ENCODE peak calls at places on chromosomes 6 and 20, in six cellular contexts. One of them, this sample, is unnamed.

GRCh38 chr6:152087701-152088100 is 280.2 kb downstream of the ESR1 start:
- DNase-seq in Panc1: no peak
- DNase-seq in astrocyte of the spinal cord: no peak
- DNase-seq in endothelial cell of umbilical vein: no peak
- DNase-seq in BJ: no peak
- DNase-seq in right lobe of liver: no peak
- DNase-seq in this sample: no peak

GRCh38 chr20:326645-327031 is 1.3 kb downstream of the SOX12 start:
- DNase-seq in astrocyte of the spinal cord: no peak
- DNase-seq in Panc1: no peak
- DNase-seq in endothelial cell of umbilical vein: peak; percentile 41
- DNase-seq in BJ: no peak
- DNase-seq in right lobe of liver: peak; percentile 48
- DNase-seq in this sample: no peak

GRCh38 chr20:33175123-33175522 is 7.2 kb downstream of the BPIFA2 start:
- DNase-seq in endothelial cell of umbilical vein: no peak
- DNase-seq in right lobe of liver: no peak
- DNase-seq in BJ: no peak
- DNase-seq in astrocyte of the spinal cord: no peak
- DNase-seq in Panc1: no peak
- DNase-seq in this sample: no peak

GRCh38 chr6:167474725-167475124 is 149.8 kb downstream of the TTLL2 start:
- DNase-seq in astrocyte of the spinal cord: no peak
- DNase-seq in Panc1: no peak
- DNase-seq in BJ: no peak
- DNase-seq in right lobe of liver: no peak
- DNase-seq in endothelial cell of umbilical vein: no peak
- DNase-seq in this sample: no peak

GRCh38 chr6:1136415-1136774 is 175.5 kb upstream of the FOXQ1 start:
- DNase-seq in astrocyte of the spinal cord: peak; percentile 76
- DNase-seq in BJ: no peak
- DNase-seq in right lobe of liver: peak; percentile 43
- DNase-seq in Panc1: no peak
- DNase-seq in endothelial cell of umbilical vein: no peak
- DNase-seq in this sample: peak; percentile 72

GRCh38 chr20:25273541-25274358 is 25.9 kb downstream of the PYGB start:
- DNase-seq in endothelial cell of umbilical vein: no peak
- DNase-seq in astrocyte of the spinal cord: no peak
- DNase-seq in right lobe of liver: no peak
- DNase-seq in BJ: no peak
- DNase-seq in Panc1: no peak
- DNase-seq in this sample: no peak

GRCh38 chr6:113818528-113818927 is 38.6 kb upstream of the MARCKS start:
- DNase-seq in Panc1: no peak
- DNase-seq in BJ: no peak
- DNase-seq in right lobe of liver: no peak
- DNase-seq in astrocyte of the spinal cord: no peak
- DNase-seq in endothelial cell of umbilical vein: no peak
- DNase-seq in this sample: no peak

GRCh38 chr6:142784344-142784743 is 160.6 kb downstream of the HIVEP2 start:
- DNase-seq in astrocyte of the spinal cord: no peak
- DNase-seq in right lobe of liver: no peak
- DNase-seq in Panc1: no peak
- DNase-seq in endothelial cell of umbilical vein: no peak
- DNase-seq in BJ: no peak
- DNase-seq in this sample: no peak

GRCh38 chr20:49385471-49385870 is 97.0 kb downstream of the KCNB1 start:
- DNase-seq in astrocyte of the spinal cord: peak; percentile 22
- DNase-seq in endothelial cell of umbilical vein: peak; percentile 29
- DNase-seq in right lobe of liver: no peak
- DNase-seq in Panc1: no peak
- DNase-seq in BJ: no peak
- DNase-seq in this sample: peak; percentile 33

GRCh38 chr6:131022691-131023090 is 40.4 kb downstream of the EPB41L2 start:
- DNase-seq in astrocyte of the spinal cord: no peak
- DNase-seq in right lobe of liver: no peak
- DNase-seq in endothelial cell of umbilical vein: no peak
- DNase-seq in BJ: no peak
- DNase-seq in Panc1: no peak
- DNase-seq in this sample: no peak

GRCh38 chr20:34233687-34234086 is 7.5 kb upstream of the ASIP start:
- DNase-seq in right lobe of liver: no peak
- DNase-seq in Panc1: no peak
- DNase-seq in endothelial cell of umbilical vein: no peak
- DNase-seq in astrocyte of the spinal cord: no peak
- DNase-seq in BJ: no peak
- DNase-seq in this sample: no peak

GRCh38 chr6:127477648-127478047 is 18.5 kb upstream of the KIAA0408 start:
- DNase-seq in right lobe of liver: no peak
- DNase-seq in endothelial cell of umbilical vein: no peak
- DNase-seq in astrocyte of the spinal cord: no peak
- DNase-seq in Panc1: no peak
- DNase-seq in BJ: no peak
- DNase-seq in this sample: no peak

GRCh38 chr6:167968091-167968490 is 29.4 kb upstream of the KIF25 start:
- DNase-seq in Panc1: no peak
- DNase-seq in right lobe of liver: no peak
- DNase-seq in BJ: no peak
- DNase-seq in endothelial cell of umbilical vein: no peak
- DNase-seq in astrocyte of the spinal cord: no peak
- DNase-seq in this sample: no peak

GRCh38 chr6:77650098-77650663 is 2.7 kb upstream of the MEI4 start:
- DNase-seq in right lobe of liver: peak; percentile 66
- DNase-seq in BJ: no peak
- DNase-seq in Panc1: peak; percentile 4
- DNase-seq in astrocyte of the spinal cord: peak; percentile 15
- DNase-seq in endothelial cell of umbilical vein: peak; percentile 24
- DNase-seq in this sample: no peak

GRCh38 chr6:96066376-96066775 is 50.6 kb downstream of the FUT9 start:
- DNase-seq in Panc1: no peak
- DNase-seq in astrocyte of the spinal cord: no peak
- DNase-seq in right lobe of liver: no peak
- DNase-seq in endothelial cell of umbilical vein: no peak
- DNase-seq in BJ: no peak
- DNase-seq in this sample: no peak

GRCh38 chr20:63691711-63692435 is 4.6 kb upstream of the TNFRSF6B start:
- DNase-seq in endothelial cell of umbilical vein: no peak
- DNase-seq in astrocyte of the spinal cord: no peak
- DNase-seq in BJ: no peak
- DNase-seq in Panc1: no peak
- DNase-seq in right lobe of liver: peak; percentile 23
- DNase-seq in this sample: no peak

GRCh38 chr20:57425150-57426013 is 34.2 kb downstream of the RBM38 start:
- DNase-seq in right lobe of liver: no peak
- DNase-seq in Panc1: no peak
- DNase-seq in endothelial cell of umbilical vein: no peak
- DNase-seq in BJ: no peak
- DNase-seq in astrocyte of the spinal cord: no peak
- DNase-seq in this sample: no peak

GRCh38 chr20:31517373-31517772 is 3.1 kb downstream of the HM13 start:
- DNase-seq in Panc1: no peak
- DNase-seq in BJ: no peak
- DNase-seq in astrocyte of the spinal cord: peak; percentile 47
- DNase-seq in endothelial cell of umbilical vein: peak; percentile 69
- DNase-seq in right lobe of liver: peak; percentile 61
- DNase-seq in this sample: peak; percentile 59

GRCh38 chr6:20630617-20631448 is 96.6 kb downstream of the CDKAL1 start:
- DNase-seq in right lobe of liver: no peak
- DNase-seq in Panc1: no peak
- DNase-seq in endothelial cell of umbilical vein: no peak
- DNase-seq in astrocyte of the spinal cord: no peak
- DNase-seq in BJ: no peak
- DNase-seq in this sample: no peak

GRCh38 chr20:6654490-6655247 is 112.8 kb upstream of the BMP2 start:
- DNase-seq in astrocyte of the spinal cord: peak; percentile 26
- DNase-seq in Panc1: no peak
- DNase-seq in right lobe of liver: no peak
- DNase-seq in endothelial cell of umbilical vein: no peak
- DNase-seq in BJ: no peak
- DNase-seq in this sample: no peak

GRCh38 chr6:1893470-1894130 is 283.9 kb downstream of the FOXC1 start:
- DNase-seq in astrocyte of the spinal cord: no peak
- DNase-seq in right lobe of liver: no peak
- DNase-seq in BJ: no peak
- DNase-seq in endothelial cell of umbilical vein: no peak
- DNase-seq in Panc1: no peak
- DNase-seq in this sample: no peak

GRCh38 chr6:72953901-72954494 is 271.3 kb downstream of the KHDC1L start:
- DNase-seq in Panc1: no peak
- DNase-seq in astrocyte of the spinal cord: peak; percentile 67
- DNase-seq in BJ: no peak
- DNase-seq in endothelial cell of umbilical vein: peak; percentile 66
- DNase-seq in right lobe of liver: no peak
- DNase-seq in this sample: no peak

DNA sequence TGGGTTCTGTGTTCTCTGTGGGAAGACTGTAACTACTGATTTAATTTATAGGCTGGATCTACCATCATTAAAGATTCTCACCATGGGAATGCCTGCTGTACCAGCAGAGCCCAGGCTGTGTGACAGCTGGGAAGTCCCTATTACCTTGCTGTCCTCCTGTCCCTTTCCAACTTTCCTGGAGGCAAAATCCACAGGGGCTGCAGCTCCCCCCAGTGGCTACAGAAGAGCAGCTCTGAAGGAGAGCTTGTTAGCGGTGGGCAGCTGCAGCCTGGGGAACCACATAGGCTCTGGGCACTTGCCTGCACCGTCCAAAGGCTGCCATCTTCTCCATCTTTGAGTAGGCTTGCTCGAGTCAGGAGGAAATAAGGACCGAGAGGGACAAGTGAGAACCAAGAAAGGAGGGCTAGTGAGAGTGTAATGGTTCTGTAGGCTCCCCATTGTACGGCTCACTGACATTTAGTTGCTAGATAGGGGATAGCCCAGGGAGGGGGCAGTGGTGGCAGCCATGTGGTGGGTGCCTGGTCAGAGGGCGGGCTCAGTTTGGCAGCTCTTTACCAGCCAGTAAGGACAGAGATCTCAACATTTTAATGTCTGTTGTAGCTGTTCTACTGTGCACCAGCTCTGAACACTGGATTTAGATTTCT is 155.1 kb upstream of the MLIP start:
- DNase-seq in right lobe of liver: peak; percentile 71
- DNase-seq in astrocyte of the spinal cord: peak; percentile 48
- DNase-seq in endothelial cell of umbilical vein: peak; percentile 83
- DNase-seq in Panc1: peak; percentile 43
- DNase-seq in BJ: no peak
- DNase-seq in this sample: peak; percentile 60
- TF ChIP-seq CTCF in right lobe of liver: peak; percentile 36
- TF ChIP-seq CTCF in astrocyte of the spinal cord: peak; percentile 77
- TF ChIP-seq CTCF in endothelial cell of umbilical vein: peak; percentile 62
- TF ChIP-seq CTCF in Panc1: peak; percentile 89
- TF ChIP-seq CTCF in BJ: peak; percentile 94
- TF ChIP-seq CTCF in this sample: peak; percentile 90

DNA sequence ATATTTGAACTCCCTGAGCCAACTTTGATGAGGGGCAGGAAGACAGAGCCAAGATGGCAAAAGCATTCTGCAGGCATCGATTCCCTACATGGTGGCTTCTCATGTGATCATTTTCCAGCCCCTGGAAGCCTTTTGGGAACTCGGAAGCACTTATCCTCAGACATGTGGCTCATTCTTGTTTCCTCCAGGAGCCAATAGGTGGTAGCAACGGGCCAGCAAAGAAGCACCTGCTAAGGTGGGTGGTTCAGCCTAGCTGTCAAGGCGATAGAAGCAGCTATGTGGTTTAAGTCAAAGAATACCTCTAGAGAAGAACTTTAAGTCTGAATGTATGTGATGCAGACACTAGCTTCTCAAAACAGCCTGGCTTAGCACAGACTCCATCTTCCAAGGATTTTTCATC is 64.9 kb upstream of the PAX1 start:
- DNase-seq in BJ: no peak
- DNase-seq in endothelial cell of umbilical vein: no peak
- DNase-seq in right lobe of liver: no peak
- DNase-seq in Panc1: no peak
- DNase-seq in astrocyte of the spinal cord: no peak
- DNase-seq in this sample: no peak
- TF ChIP-seq CTCF in BJ: no peak
- TF ChIP-seq CTCF in endothelial cell of umbilical vein: no peak
- TF ChIP-seq CTCF in right lobe of liver: no peak
- TF ChIP-seq CTCF in Panc1: peak; percentile 49
- TF ChIP-seq CTCF in astrocyte of the spinal cord: no peak
- TF ChIP-seq CTCF in this sample: no peak

GRCh38 chr20:46332373-46333135 is 24.3 kb upstream of the CDH22 start:
- DNase-seq in Panc1: no peak
- DNase-seq in endothelial cell of umbilical vein: no peak
- DNase-seq in astrocyte of the spinal cord: no peak
- DNase-seq in BJ: no peak
- DNase-seq in right lobe of liver: no peak
- DNase-seq in this sample: no peak
- TF ChIP-seq CTCF in Panc1: no peak
- TF ChIP-seq CTCF in endothelial cell of umbilical vein: no peak
- TF ChIP-seq CTCF in astrocyte of the spinal cord: no peak
- TF ChIP-seq CTCF in BJ: no peak
- TF ChIP-seq CTCF in right lobe of liver: no peak
- TF ChIP-seq CTCF in this sample: no peak

GRCh38 chr20:10368702-10369041 is 65.3 kb downstream of the MKKS start:
- DNase-seq in astrocyte of the spinal cord: no peak
- DNase-seq in endothelial cell of umbilical vein: no peak
- DNase-seq in Panc1: no peak
- DNase-seq in right lobe of liver: no peak
- DNase-seq in BJ: no peak
- DNase-seq in this sample: no peak

GRCh38 chr20:10370091-10370887 is 63.7 kb downstream of the MKKS start:
- DNase-seq in endothelial cell of umbilical vein: no peak
- DNase-seq in Panc1: no peak
- DNase-seq in astrocyte of the spinal cord: no peak
- DNase-seq in BJ: no peak
- DNase-seq in right lobe of liver: no peak
- DNase-seq in this sample: no peak

GRCh38 chr20:10367921-10368701 is 65.9 kb downstream of the MKKS start:
- DNase-seq in endothelial cell of umbilical vein: no peak
- DNase-seq in right lobe of liver: peak; percentile 22
- DNase-seq in astrocyte of the spinal cord: no peak
- DNase-seq in BJ: no peak
- DNase-seq in Panc1: no peak
- DNase-seq in this sample: no peak

GRCh38 chr20:10371467-10371866 is 62.6 kb downstream of the MKKS start:
- DNase-seq in right lobe of liver: no peak
- DNase-seq in Panc1: no peak
- DNase-seq in astrocyte of the spinal cord: no peak
- DNase-seq in BJ: no peak
- DNase-seq in endothelial cell of umbilical vein: no peak
- DNase-seq in this sample: no peak

DNA sequence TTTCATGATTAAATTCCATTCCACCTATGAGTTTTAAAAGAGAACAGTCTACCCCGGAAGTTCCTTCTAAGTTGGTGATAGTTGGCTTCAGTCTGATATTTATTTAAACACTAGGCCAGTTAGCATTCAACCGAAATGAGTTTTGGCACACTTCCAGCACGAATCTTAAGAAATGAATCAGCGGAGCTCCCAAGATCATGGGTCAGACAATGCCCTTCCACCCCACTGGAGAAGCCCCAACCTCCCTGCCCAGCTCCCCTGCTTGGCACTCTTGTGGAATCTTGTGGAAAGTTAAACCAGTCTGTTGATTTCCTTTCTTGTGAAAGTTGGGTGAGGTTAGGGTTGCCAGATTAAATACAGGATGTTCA is 64.3 kb downstream of the MKKS start:
- DNase-seq in Panc1: peak; percentile 4
- DNase-seq in right lobe of liver: no peak
- DNase-seq in endothelial cell of umbilical vein: peak; percentile 80
- DNase-seq in BJ: no peak
- DNase-seq in astrocyte of the spinal cord: peak; percentile 58
- DNase-seq in this sample: no peak
- TF ChIP-seq CTCF in Panc1: no peak
- TF ChIP-seq CTCF in right lobe of liver: no peak
- TF ChIP-seq CTCF in endothelial cell of umbilical vein: no peak
- TF ChIP-seq CTCF in BJ: no peak
- TF ChIP-seq CTCF in astrocyte of the spinal cord: no peak
- TF ChIP-seq CTCF in this sample: no peak

This sample was measured in HFFc6.